ENCODE peak calls at places on chromosomes 16 and 17, in six cellular contexts. R, F, B, T, U and V are unnamed samples.

GRCh38 chr16:81190667-81191066 is 47.8 kb upstream of the BCO1 start:
- DNase-seq in F (no peak), R (no peak), T (no peak), B (peak), U (no peak), V (no peak)

GRCh38 chr17:64506201-64506575 is at the start of gene DDX5:
- DNase-seq in B (peak), U (peak), R (peak), F (peak), T (peak), V (peak)

GRCh38 chr17:42519546-42520444 is 16.2 kb upstream of the NAGLU start:
- DNase-seq in R (peak), B (peak), U (peak), T (peak), F (no peak), V (peak)

GRCh38 chr17:4551141-4551540 is 4.0 kb downstream of the MYBBP1A start:
- DNase-seq in U (no peak), R (no peak), F (no peak), T (no peak), B (peak), V (no peak)

GRCh38 chr17:75084039-75084660 is 3.6 kb upstream of the SLC16A5 start:
- DNase-seq in R (no peak), F (no peak), U (no peak), B (no peak), T (no peak), V (peak)

GRCh38 chr17:79944821-79945391 is 90.8 kb downstream of the TBC1D16 start:
- DNase-seq in F (no peak), T (peak), B (no peak), R (no peak), U (no peak), V (no peak)

GRCh38 chr16:50594332-50595260 is 46.4 kb downstream of the NKD1 start:
- DNase-seq in R (no peak), T (no peak), F (no peak), U (no peak), B (no peak), V (no peak)

GRCh38 chr17:10186771-10187425 is 11.5 kb downstream of the GAS7 start:
- DNase-seq in T (no peak), R (no peak), U (no peak), F (no peak), B (no peak), V (no peak)

GRCh38 chr16:17556276-17557052 is 85.7 kb upstream of the XYLT1 start:
- DNase-seq in R (no peak), F (no peak), U (no peak), B (peak), T (no peak), V (peak)

GRCh38 chr16:79110242-79110641 is 490.3 kb downstream of the MAF start:
- DNase-seq in T (no peak), F (no peak), R (no peak), B (no peak), U (no peak), V (no peak)

GRCh38 chr17:46011711-46012505 is 12.9 kb downstream of the STH start:
- DNase-seq in F (no peak), B (no peak), R (no peak), T (no peak), U (no peak), V (no peak)

GRCh38 chr17:41549596-41550039 is 21.5 kb upstream of the KRT19 start:
- DNase-seq in F (no peak), B (peak), U (no peak), R (no peak), T (peak), V (no peak)

GRCh38 chr16:81720973-81721907 is 57.9 kb upstream of the PLCG2 start:
- DNase-seq in F (no peak), R (no peak), B (no peak), T (no peak), U (no peak), V (no peak)

GRCh38 chr16:87317766-87318121 is 552 bp upstream of the C16orf95 start:
- DNase-seq in B (peak), F (no peak), R (no peak), T (peak), U (peak), V (no peak)

GRCh38 chr17:44004761-44005526 is 522 bp downstream of the NAGS start:
- DNase-seq in F (no peak), U (peak), R (no peak), T (peak), B (no peak), V (peak)
- H3K4me3 ChIP-seq in F (no peak), U (peak), R (peak), T (peak), B (peak), V (peak)

DNA sequence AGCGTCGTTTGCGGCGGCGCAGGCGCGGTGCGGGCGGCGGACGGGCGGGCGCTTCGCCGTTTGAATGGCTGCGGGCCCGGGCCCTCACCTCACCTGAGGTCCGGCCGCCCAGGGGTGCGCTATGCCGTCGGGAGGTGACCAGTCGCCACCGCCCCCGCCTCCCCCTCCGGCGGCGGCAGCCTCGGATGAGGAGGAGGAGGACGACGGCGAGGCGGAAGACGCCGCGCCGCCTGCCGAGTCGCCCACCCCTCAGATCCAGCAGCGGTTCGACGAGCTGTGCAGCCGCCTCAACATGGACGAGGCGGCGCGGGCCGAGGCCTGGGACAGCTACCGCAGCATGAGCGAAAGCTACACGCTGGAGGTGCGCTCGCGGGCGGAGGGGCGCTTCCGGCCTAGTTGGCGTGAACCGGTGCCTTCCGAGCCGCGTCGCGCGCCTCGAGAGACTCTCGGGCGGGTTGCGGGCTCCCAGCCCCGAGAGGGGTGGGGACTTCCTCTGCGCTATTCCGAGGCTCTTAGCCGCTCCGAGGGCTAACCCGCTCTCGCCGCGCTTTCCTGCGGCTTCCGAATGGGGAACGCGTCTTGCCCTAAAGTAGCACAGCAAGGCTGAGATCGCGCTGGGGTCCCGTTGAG is at the start of gene RBL2:
- DNase-seq in B (peak), R (no peak), F (peak), U (peak), T (peak), V (peak)
- TF ChIP-seq CTCF in B (no peak), R (no peak), F (no peak), U (no peak), T (no peak), V (no peak)

GRCh38 chr16:31216552-31217530 is at the start of gene PYDC1:
- DNase-seq in F (no peak), R (no peak), B (no peak), U (no peak), T (no peak), V (no peak)
- H3K4me3 ChIP-seq in F (no peak), R (no peak), B (no peak), U (peak), T (peak), V (no peak)

GRCh38 chr16:75238853-75239371 is 12.5 kb downstream of the BCAR1 start:
- DNase-seq in F (no peak), T (no peak), U (no peak), R (no peak), B (peak), V (no peak)
- TF ChIP-seq CTCF in F (no peak), T (no peak), U (no peak), R (peak), B (no peak), V (peak)

GRCh38 chr17:47733047-47733413 is at the start of gene TBX21:
- DNase-seq in U (peak), T (peak), R (no peak), B (peak), F (peak), V (no peak)
- H3K4me3 ChIP-seq in U (peak), T (peak), R (peak), B (peak), F (peak), V (no peak)

GRCh38 chr17:49471769-49472168 is 23.3 kb upstream of the NGFR start:
- DNase-seq in T (no peak), F (no peak), B (no peak), U (no peak), R (no peak), V (no peak)

GRCh38 chr17:49472527-49472926 is 22.6 kb upstream of the NGFR start:
- DNase-seq in U (no peak), F (no peak), B (no peak), T (no peak), R (no peak), V (no peak)

GRCh38 chr17:49469831-49470568 is 25.1 kb upstream of the NGFR start:
- DNase-seq in R (no peak), T (peak), U (no peak), B (peak), F (no peak), V (no peak)

GRCh38 chr17:49468827-49469385 is 26.2 kb upstream of the NGFR start:
- DNase-seq in R (no peak), B (peak), T (no peak), U (no peak), F (no peak), V (no peak)

GRCh38 chr17:49471089-49471683 is 23.9 kb upstream of the NGFR start:
- DNase-seq in U (no peak), B (no peak), R (no peak), T (no peak), F (no peak), V (peak)
- TF ChIP-seq CTCF in U (no peak), B (no peak), R (no peak), T (no peak), F (no peak), V (no peak)

GRCh38 chr17:39167492-39167891 is 1.5 kb upstream of the ARL5C start:
- DNase-seq in U (no peak), R (no peak), F (no peak), B (no peak), T (no peak), V (no peak)
- H3K4me3 ChIP-seq in U (no peak), R (no peak), F (no peak), B (no peak), T (no peak), V (no peak)

DNA sequence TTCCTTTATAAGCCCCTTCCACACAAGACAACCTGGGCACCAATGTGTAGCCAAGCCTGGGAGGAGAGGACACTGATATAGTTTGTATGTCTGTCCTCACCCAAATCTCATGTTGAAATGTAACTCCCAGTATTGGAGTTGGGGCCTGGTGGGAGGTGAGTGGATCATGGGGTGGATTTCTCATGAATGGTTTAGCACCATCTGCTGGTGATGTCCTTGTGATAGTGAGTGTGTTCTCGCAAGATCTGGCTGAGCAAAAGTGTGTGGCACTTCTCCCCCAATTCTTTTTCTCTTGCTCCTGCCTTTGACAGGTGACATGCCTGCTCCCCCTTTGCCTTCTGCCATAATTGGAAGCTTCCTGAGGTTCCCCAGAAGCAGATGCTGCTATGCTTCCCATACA is 135.8 kb downstream of the USP31 start:
- DNase-seq in B (peak), T (no peak), R (no peak), U (no peak), F (no peak), V (no peak)
- TF ChIP-seq CTCF in B (no peak), T (no peak), R (no peak), U (peak), F (peak), V (no peak)

DNA sequence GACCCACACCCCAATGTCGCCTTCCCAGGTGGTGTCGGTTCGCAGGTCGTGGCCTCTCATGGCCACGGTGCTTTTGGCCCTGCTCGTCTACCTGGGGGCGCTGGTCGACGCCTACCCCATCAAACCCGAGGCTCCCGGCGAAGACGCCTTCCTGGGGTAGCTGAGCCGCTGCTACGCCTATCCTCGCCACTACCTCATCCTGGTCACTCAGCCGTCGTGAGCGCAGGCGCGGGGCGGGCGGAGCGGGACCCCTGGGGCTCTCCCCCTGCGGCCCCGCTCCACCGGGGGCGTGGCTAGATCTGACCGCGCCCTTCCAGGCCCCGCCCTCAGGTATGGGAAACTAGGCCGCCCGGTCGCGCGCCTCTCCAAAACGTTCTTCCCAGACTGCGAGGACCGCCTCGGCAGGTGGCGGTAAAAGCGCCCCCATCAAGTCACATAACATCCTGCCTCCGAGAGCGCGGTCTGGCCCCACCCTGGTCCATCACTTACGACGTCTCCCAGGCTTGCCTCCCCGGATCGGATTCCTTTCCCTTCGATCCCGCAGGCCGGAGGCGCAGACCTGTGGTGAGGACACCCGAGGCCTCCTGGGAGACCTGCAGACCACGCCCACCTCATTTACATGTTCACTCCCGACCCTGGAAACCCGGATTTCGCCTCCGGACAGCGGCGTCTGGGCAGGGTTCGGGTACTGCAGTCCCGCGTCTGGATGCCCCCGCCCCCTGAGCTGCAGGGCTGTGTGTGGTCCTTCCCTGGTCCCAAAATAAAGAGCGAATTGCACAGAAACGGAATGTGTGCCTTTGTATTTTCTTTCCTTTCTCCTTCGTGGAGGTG is 91.5 kb upstream of the TMEM97 start:
- DNase-seq in T (peak), F (no peak), B (peak), U (peak), R (no peak), V (peak)
- H3K4me3 ChIP-seq in T (peak), F (peak), B (peak), U (peak), R (peak), V (peak)

DNA sequence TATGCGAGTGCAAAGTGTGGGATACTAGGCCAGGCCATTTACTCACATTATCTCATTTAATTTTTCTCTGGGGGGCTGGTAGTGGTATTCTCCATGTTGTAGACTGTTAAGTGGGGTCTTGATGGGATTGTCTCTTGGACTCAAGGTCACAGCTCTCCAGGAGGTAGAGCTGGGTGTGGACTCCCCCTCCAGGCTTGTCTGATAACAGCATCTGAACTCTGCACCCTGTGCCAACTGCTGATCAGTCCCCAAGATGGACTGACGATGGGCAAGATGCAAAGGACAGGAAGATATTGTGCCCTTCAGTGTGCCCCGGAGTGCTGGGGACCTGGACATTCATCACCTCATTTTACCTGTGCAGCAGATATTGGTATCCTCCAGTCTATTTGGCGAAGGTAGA is 147.8 kb downstream of the MSI2 start:
- DNase-seq in F (no peak), U (no peak), B (no peak), R (no peak), T (peak), V (no peak)
- TF ChIP-seq CTCF in F (peak), U (no peak), B (no peak), R (peak), T (no peak), V (no peak)